ENCODE peak calls at places on chromosomes 6 and 20, in seven cellular contexts. Q is A549; N is GF-D8; V is AML-193; M is activated T-helper 9 cell treated with anti-CD3 and anti-CD28 coated beads, Interleukin-2, amount 50 U/mL, for 16 hours; D is NCI-H82; X is NCI-H2081. Y is an unnamed sample.

GRCh38 chr20:34096699-34097420 is 15.2 kb downstream of the EIF2S2 start:
- DNase-seq in V (no peak), M (no peak), N (no peak), Q (no peak), D (no peak), X (no peak), Y (no peak)

GRCh38 chr6:56953597-56954388 is 1.1 kb upstream of the BEND6 start:
- DNase-seq in M (no peak), X (no peak), N (no peak), D (peak; percentile 71), V (peak; percentile 19), Q (peak; percentile 9), Y (no peak)

GRCh38 chr20:47929368-47930115 is 144.3 kb upstream of the SULF2 start:
- DNase-seq in V (no peak), D (peak; percentile 70), Q (no peak), M (no peak), X (no peak), N (no peak), Y (no peak)

GRCh38 chr6:113375950-113376846 is 480.9 kb upstream of the MARCKS start:
- DNase-seq in M (no peak), X (no peak), V (no peak), D (no peak), Q (no peak), N (no peak), Y (no peak)

GRCh38 chr6:1242439-1242838 is 69.5 kb upstream of the FOXQ1 start:
- DNase-seq in X (no peak), V (no peak), Q (no peak), D (no peak), N (no peak), M (no peak), Y (no peak)

GRCh38 chr20:37202267-37202943 is 23.1 kb upstream of the MROH8 start:
- DNase-seq in Q (peak; percentile 72), N (no peak), V (peak; percentile 49), X (peak; percentile 21), M (no peak), D (peak; percentile 55), Y (no peak)

GRCh38 chr20:2690213-2690612 is 2.4 kb upstream of the EBF4 start:
- DNase-seq in N (no peak), Q (no peak), D (no peak), V (no peak), X (no peak), M (no peak), Y (no peak)

GRCh38 chr6:4571011-4571410 is 205.2 kb upstream of the CDYL start:
- DNase-seq in M (no peak), D (no peak), V (no peak), N (no peak), X (no peak), Q (no peak), Y (no peak)

GRCh38 chr6:25223421-25224052 is 55.6 kb upstream of the CARMIL1 start:
- DNase-seq in D (peak; percentile 82), N (peak; percentile 2), Q (peak; percentile 42), M (peak; percentile 39), V (peak; percentile 82), X (peak; percentile 68), Y (peak; percentile 41)

GRCh38 chr6:82908661-82909060 is 157.0 kb downstream of the UBE3D start:
- DNase-seq in N (no peak), Q (no peak), V (no peak), X (no peak), D (no peak), M (no peak), Y (no peak)

GRCh38 chr6:56540950-56541600 is 101.6 kb downstream of the DST start:
- DNase-seq in N (peak; percentile 23), X (no peak), Q (no peak), D (peak; percentile 82), M (no peak), V (peak; percentile 19), Y (no peak)

GRCh38 chr6:138004423-138005287 is 102.6 kb downstream of the PERP start:
- DNase-seq in M (no peak), X (peak; percentile 20), Q (peak; percentile 47), V (peak; percentile 72), D (peak; percentile 66), N (no peak), Y (no peak)

GRCh38 chr20:1307171-1307570 is 21.8 kb downstream of the SDCBP2 start:
- DNase-seq in M (no peak), V (no peak), Q (no peak), N (no peak), X (no peak), D (no peak), Y (no peak)

GRCh38 chr20:47189060-47189459 is 167.4 kb downstream of the ZMYND8 start:
- DNase-seq in M (no peak), V (no peak), X (no peak), N (no peak), Q (no peak), D (no peak), Y (no peak)

GRCh38 chr6:111445786-111446395 is 37.1 kb downstream of the REV3L start:
- DNase-seq in X (no peak), Q (no peak), V (no peak), M (no peak), N (no peak), D (no peak), Y (no peak)

GRCh38 chr20:62500237-62500864 is 24.6 kb upstream of the GATA5 start:
- DNase-seq in Q (peak; percentile 40), X (peak; percentile 33), N (no peak), V (peak; percentile 49), D (peak; percentile 77), M (peak; percentile 72), Y (peak; percentile 77)

GRCh38 chr6:46882622-46883021 is 39.1 kb downstream of the ADGRF5 start:
- DNase-seq in D (no peak), M (no peak), Q (no peak), N (no peak), V (no peak), X (peak; percentile 83), Y (no peak)

GRCh38 chr6:33976425-33977360 is 169.2 kb downstream of the GRM4 start:
- DNase-seq in X (no peak), Q (no peak), V (no peak), M (no peak), D (no peak), N (no peak), Y (no peak)

GRCh38 chr20:44279228-44279627 is 31.8 kb downstream of the FITM2 start:
- DNase-seq in Q (peak; percentile 69), X (no peak), V (no peak), M (no peak), N (no peak), D (no peak), Y (no peak)

GRCh38 chr20:10573273-10573950 is 100.4 kb downstream of the JAG1 start:
- DNase-seq in Q (no peak), X (no peak), V (no peak), N (no peak), M (no peak), D (no peak), Y (no peak)

GRCh38 chr20:33666293-33667244 is at the start of gene ACTL10:
- DNase-seq in V (peak; percentile 98), N (peak; percentile 85), M (peak; percentile 70), D (peak; percentile 99), X (peak; percentile 95), Q (no peak), Y (peak; percentile 67)

GRCh38 chr20:19212524-19213502 is at the start of gene SLC24A3:
- DNase-seq in X (peak; percentile 62), V (peak; percentile 15), M (no peak), Q (peak; percentile 51), N (no peak), D (peak; percentile 76), Y (no peak)

GRCh38 chr6:33273924-33274902 is 2.3 kb downstream of the RPS18 start:
- DNase-seq in V (no peak), N (no peak), X (no peak), M (no peak), D (peak; percentile 28), Q (no peak), Y (no peak)

GRCh38 chr6:139625081-139625939 is 250.9 kb upstream of the CITED2 start:
- DNase-seq in V (peak; percentile 49), Q (no peak), D (no peak), M (no peak), N (peak; percentile 21), X (no peak), Y (no peak)

GRCh38 chr20:24117386-24117785 is 128.8 kb upstream of the GGTLC1 start:
- DNase-seq in D (no peak), V (no peak), N (no peak), X (no peak), M (no peak), Q (no peak), Y (no peak)

GRCh38 chr20:62588458-62589149 is 53.7 kb upstream of the SLCO4A1 start:
- DNase-seq in Q (no peak), D (no peak), V (no peak), M (no peak), X (no peak), N (no peak), Y (no peak)

GRCh38 chr6:113854531-113855499 is 2.3 kb upstream of the MARCKS start:
- DNase-seq in V (no peak), N (no peak), D (peak; percentile 99), Q (peak; percentile 78), M (no peak), X (peak; percentile 83), Y (no peak)

GRCh38 chr6:130207979-130208649 is 14.6 kb downstream of the SAMD3 start:
- DNase-seq in N (no peak), M (no peak), Q (no peak), X (no peak), V (no peak), D (no peak), Y (no peak)

GRCh38 chr20:15708984-15709598 is 864.2 kb downstream of the KIF16B start:
- DNase-seq in N (no peak), Q (peak; percentile 59), X (no peak), M (no peak), D (peak; percentile 23), V (no peak), Y (peak; percentile 1)

GRCh38 chr20:63337786-63338420 is 23.2 kb downstream of the CHRNA4 start:
- DNase-seq in N (no peak), V (no peak), X (no peak), D (no peak), Q (no peak), M (no peak), Y (no peak)

GRCh38 chr20:63186528-63187316 is 29.2 kb downstream of the YTHDF1 start:
- DNase-seq in D (peak; percentile 32), N (no peak), V (no peak), M (no peak), X (no peak), Q (peak; percentile 68), Y (no peak)

GRCh38 chr6:16239090-16239797 is 857 bp downstream of the GMPR start:
- DNase-seq in X (no peak), N (no peak), Q (no peak), D (peak; percentile 71), M (no peak), V (peak; percentile 40), Y (no peak)

GRCh38 chr20:33713865-33714367 is 6.2 kb downstream of the PXMP4 start:
- DNase-seq in D (no peak), N (no peak), X (no peak), Q (no peak), V (no peak), M (no peak), Y (no peak)

GRCh38 chr20:25032478-25033183 is 25.3 kb downstream of the ACSS1 start:
- DNase-seq in N (no peak), X (no peak), V (no peak), M (no peak), D (no peak), Q (no peak), Y (no peak)

GRCh38 chr6:90436403-90436802 is 139.8 kb upstream of the BACH2 start:
- DNase-seq in Q (no peak), V (no peak), N (no peak), X (no peak), M (no peak), D (no peak), Y (no peak)

GRCh38 chr20:63360850-63361497 is at the start of gene CHRNA4:
- DNase-seq in N (no peak), X (no peak), Q (peak; percentile 38), D (no peak), M (no peak), V (no peak), Y (no peak)

GRCh38 chr6:73523434-73524123 is 2.7 kb upstream of the EEF1A1 start:
- DNase-seq in X (peak; percentile 16), V (peak; percentile 89), M (peak; percentile 74), D (peak; percentile 25), Q (peak; percentile 84), N (peak; percentile 77), Y (peak; percentile 70)

GRCh38 chr6:34586327-34587040 is 30.4 kb upstream of the SPDEF start:
- DNase-seq in X (no peak), D (no peak), V (no peak), M (no peak), Q (no peak), N (no peak), Y (no peak)

Y was measured in activated gamma-delta T cell treated with anti-CD3 and anti-CD28 coated beads, Interleukin-2, amount 50 U/mL, for 16 hours.